ENCODE peak calls at places on chromosomes 2 and 18, in five cellular contexts. One of them, this sample, is unnamed. For H4K20me1 and H3K4me1, the result is how much of the 10 kb centered on the place peaks cover.

GRCh38 chr2:175743020-175743419 is 259.0 kb downstream of the LNPK start:
- DNase-seq in IMR-90: no peak
- DNase-seq in HCT116: no peak
- DNase-seq in neural progenitor cell: no peak
- DNase-seq in fibroblast of lung: peak
- DNase-seq in this sample: no peak

GRCh38 chr2:205680067-205680466 is 2.2 kb upstream of the NRP2 start:
- DNase-seq in IMR-90: peak
- DNase-seq in fibroblast of lung: peak
- DNase-seq in neural progenitor cell: peak
- DNase-seq in HCT116: peak
- DNase-seq in this sample: peak

GRCh38 chr18:73458186-73458964 is 590.6 kb upstream of the NETO1 start:
- DNase-seq in HCT116: no peak
- DNase-seq in IMR-90: peak
- DNase-seq in fibroblast of lung: peak
- DNase-seq in neural progenitor cell: no peak
- DNase-seq in this sample: no peak

GRCh38 chr18:76264073-76264472 is 231.0 kb downstream of the ZNF516 start:
- DNase-seq in HCT116: no peak
- DNase-seq in neural progenitor cell: no peak
- DNase-seq in IMR-90: no peak
- DNase-seq in fibroblast of lung: no peak
- DNase-seq in this sample: no peak

GRCh38 chr2:204900487-204900886 is 355.2 kb downstream of the PARD3B start:
- DNase-seq in IMR-90: no peak
- DNase-seq in HCT116: no peak
- DNase-seq in neural progenitor cell: no peak
- DNase-seq in fibroblast of lung: no peak
- DNase-seq in this sample: no peak

GRCh38 chr2:213238753-213239591 is 45.3 kb upstream of the SPAG16 start:
- DNase-seq in neural progenitor cell: no peak
- DNase-seq in fibroblast of lung: peak
- DNase-seq in IMR-90: peak
- DNase-seq in HCT116: peak
- DNase-seq in this sample: no peak

GRCh38 chr18:24514439-24514838 is 54.0 kb downstream of the HRH4 start:
- DNase-seq in HCT116: peak
- DNase-seq in fibroblast of lung: peak
- DNase-seq in IMR-90: peak
- DNase-seq in neural progenitor cell: peak
- DNase-seq in this sample: no peak

GRCh38 chr2:28810384-28811285 is at the start of gene SPDYA:
- DNase-seq in fibroblast of lung: peak
- DNase-seq in HCT116: no peak
- DNase-seq in IMR-90: peak
- DNase-seq in neural progenitor cell: peak
- DNase-seq in this sample: no peak

GRCh38 chr2:24262571-24262970 is 87.7 kb downstream of the FAM228A start:
- DNase-seq in neural progenitor cell: no peak
- DNase-seq in HCT116: no peak
- DNase-seq in IMR-90: peak
- DNase-seq in fibroblast of lung: peak
- DNase-seq in this sample: no peak

GRCh38 chr2:201148434-201148833 is 32.5 kb downstream of the CFLAR start:
- DNase-seq in IMR-90: no peak
- DNase-seq in HCT116: no peak
- DNase-seq in fibroblast of lung: no peak
- DNase-seq in neural progenitor cell: no peak
- DNase-seq in this sample: no peak

GRCh38 chr2:225073198-225073597 is 30.9 kb upstream of the DOCK10 start:
- DNase-seq in HCT116: no peak
- DNase-seq in neural progenitor cell: no peak
- DNase-seq in fibroblast of lung: no peak
- DNase-seq in IMR-90: no peak
- DNase-seq in this sample: no peak

GRCh38 chr2:207408086-207408794 is 121.5 kb upstream of the CREB1 start:
- DNase-seq in fibroblast of lung: peak
- DNase-seq in HCT116: no peak
- DNase-seq in neural progenitor cell: no peak
- DNase-seq in IMR-90: no peak
- DNase-seq in this sample: no peak

GRCh38 chr2:52260904-52261303 is 1229.0 kb upstream of the NRXN1 start:
- DNase-seq in neural progenitor cell: no peak
- DNase-seq in HCT116: no peak
- DNase-seq in fibroblast of lung: peak
- DNase-seq in IMR-90: peak
- DNase-seq in this sample: no peak

GRCh38 chr18:55998071-55998522 is 410.1 kb upstream of the TCF4 start:
- DNase-seq in fibroblast of lung: peak
- DNase-seq in IMR-90: peak
- DNase-seq in HCT116: no peak
- DNase-seq in neural progenitor cell: peak
- DNase-seq in this sample: no peak

GRCh38 chr2:64711260-64711659 is 57.5 kb upstream of the SERTAD2 start:
- DNase-seq in neural progenitor cell: no peak
- DNase-seq in HCT116: no peak
- DNase-seq in IMR-90: no peak
- DNase-seq in fibroblast of lung: no peak
- DNase-seq in this sample: peak

GRCh38 chr2:226701052-226701451 is 98.6 kb downstream of the IRS1 start:
- DNase-seq in neural progenitor cell: no peak
- DNase-seq in IMR-90: peak
- DNase-seq in fibroblast of lung: peak
- DNase-seq in HCT116: no peak
- DNase-seq in this sample: no peak

GRCh38 chr2:54866868-54867267 is 143.4 kb downstream of the EML6 start:
- DNase-seq in neural progenitor cell: no peak
- DNase-seq in HCT116: no peak
- DNase-seq in fibroblast of lung: no peak
- DNase-seq in IMR-90: no peak
- DNase-seq in this sample: peak

GRCh38 chr2:67649331-67650071 is 252.4 kb downstream of the ETAA1 start:
- DNase-seq in neural progenitor cell: no peak
- DNase-seq in IMR-90: peak
- DNase-seq in HCT116: no peak
- DNase-seq in fibroblast of lung: peak
- DNase-seq in this sample: no peak

GRCh38 chr18:62128157-62128556 is 58.7 kb downstream of the PIGN start:
- DNase-seq in IMR-90: peak
- DNase-seq in neural progenitor cell: no peak
- DNase-seq in HCT116: no peak
- DNase-seq in fibroblast of lung: peak
- DNase-seq in this sample: no peak

GRCh38 chr2:129252781-129253460 is 726.5 kb upstream of the RAB6C start:
- DNase-seq in fibroblast of lung: no peak
- DNase-seq in IMR-90: no peak
- DNase-seq in neural progenitor cell: no peak
- DNase-seq in HCT116: no peak
- DNase-seq in this sample: no peak

GRCh38 chr2:13255485-13255884 is 538.7 kb downstream of the TRIB2 start:
- DNase-seq in IMR-90: no peak
- DNase-seq in neural progenitor cell: no peak
- DNase-seq in fibroblast of lung: no peak
- DNase-seq in HCT116: no peak
- DNase-seq in this sample: no peak

GRCh38 chr2:127182626-127183458 is 37.3 kb downstream of the CYP27C1 start:
- DNase-seq in IMR-90: no peak
- DNase-seq in neural progenitor cell: peak
- DNase-seq in HCT116: no peak
- DNase-seq in fibroblast of lung: no peak
- DNase-seq in this sample: no peak

GRCh38 chr2:134739261-134739878 is 20.6 kb upstream of the TMEM163 start:
- DNase-seq in fibroblast of lung: no peak
- DNase-seq in HCT116: no peak
- DNase-seq in neural progenitor cell: no peak
- DNase-seq in IMR-90: no peak
- DNase-seq in this sample: no peak

GRCh38 chr2:162113088-162113770 is 38.8 kb downstream of the GCG start:
- DNase-seq in neural progenitor cell: peak
- DNase-seq in IMR-90: peak
- DNase-seq in fibroblast of lung: no peak
- DNase-seq in HCT116: no peak
- DNase-seq in this sample: no peak

GRCh38 chr18:12076424-12077140 is 17.1 kb upstream of the ANKRD62 start:
- DNase-seq in IMR-90: peak
- DNase-seq in neural progenitor cell: peak
- DNase-seq in HCT116: no peak
- DNase-seq in fibroblast of lung: peak
- DNase-seq in this sample: no peak

GRCh38 chr2:45009928-45010705 is 865 bp upstream of the SIX2 start:
- DNase-seq in HCT116: no peak
- DNase-seq in fibroblast of lung: peak
- DNase-seq in IMR-90: no peak
- DNase-seq in neural progenitor cell: peak
- DNase-seq in this sample: no peak

GRCh38 chr2:190511104-190511503 is 23.4 kb downstream of the NEMP2 start:
- DNase-seq in neural progenitor cell: no peak
- DNase-seq in fibroblast of lung: peak
- DNase-seq in HCT116: peak
- DNase-seq in IMR-90: peak
- DNase-seq in this sample: no peak

GRCh38 chr2:114170070-114170469 is 272.4 kb upstream of the DPP10 start:
- DNase-seq in HCT116: no peak
- DNase-seq in IMR-90: no peak
- DNase-seq in fibroblast of lung: no peak
- DNase-seq in neural progenitor cell: no peak
- DNase-seq in this sample: no peak

GRCh38 chr2:106104332-106105062 is 89.6 kb downstream of the UXS1 start:
- DNase-seq in HCT116: peak
- DNase-seq in neural progenitor cell: peak
- DNase-seq in fibroblast of lung: peak
- DNase-seq in IMR-90: peak
- DNase-seq in this sample: peak

GRCh38 chr2:239266779-239267410 is 133.9 kb downstream of the HDAC4 start:
- DNase-seq in HCT116: no peak
- DNase-seq in fibroblast of lung: no peak
- DNase-seq in neural progenitor cell: no peak
- DNase-seq in IMR-90: no peak
- DNase-seq in this sample: peak

GRCh38 chr2:239268549-239268948 is 132.3 kb downstream of the HDAC4 start:
- DNase-seq in IMR-90: no peak
- DNase-seq in fibroblast of lung: no peak
- DNase-seq in HCT116: no peak
- DNase-seq in neural progenitor cell: no peak
- DNase-seq in this sample: peak

GRCh38 chr2:239266436-239266770 is 134.4 kb downstream of the HDAC4 start:
- DNase-seq in IMR-90: no peak
- DNase-seq in neural progenitor cell: no peak
- DNase-seq in fibroblast of lung: no peak
- DNase-seq in HCT116: no peak
- DNase-seq in this sample: no peak

GRCh38 chr2:239268082-239268481 is 132.7 kb downstream of the HDAC4 start:
- DNase-seq in HCT116: no peak
- DNase-seq in neural progenitor cell: no peak
- DNase-seq in IMR-90: no peak
- DNase-seq in fibroblast of lung: no peak
- DNase-seq in this sample: no peak

GRCh38 chr2:239267411-239267941 is 133.3 kb downstream of the HDAC4 start:
- DNase-seq in IMR-90: peak
- DNase-seq in neural progenitor cell: peak
- DNase-seq in fibroblast of lung: peak
- DNase-seq in HCT116: peak
- DNase-seq in this sample: peak
- H4K20me1 ChIP-seq in IMR-90: under half
- H4K20me1 ChIP-seq in neural progenitor cell: half or more
- H4K20me1 ChIP-seq in fibroblast of lung: under half
- H4K20me1 ChIP-seq in HCT116: under half
- H4K20me1 ChIP-seq in this sample: half or more

GRCh38 chr2:10983711-10984110 is 72.0 kb downstream of the KCNF1 start:
- DNase-seq in HCT116: no peak
- DNase-seq in IMR-90: no peak
- DNase-seq in neural progenitor cell: no peak
- DNase-seq in fibroblast of lung: no peak
- DNase-seq in this sample: no peak
- H3K4me1 ChIP-seq in HCT116: under half
- H3K4me1 ChIP-seq in IMR-90: under half
- H3K4me1 ChIP-seq in neural progenitor cell: under half
- H3K4me1 ChIP-seq in fibroblast of lung: under half
- H3K4me1 ChIP-seq in this sample: under half

DNA sequence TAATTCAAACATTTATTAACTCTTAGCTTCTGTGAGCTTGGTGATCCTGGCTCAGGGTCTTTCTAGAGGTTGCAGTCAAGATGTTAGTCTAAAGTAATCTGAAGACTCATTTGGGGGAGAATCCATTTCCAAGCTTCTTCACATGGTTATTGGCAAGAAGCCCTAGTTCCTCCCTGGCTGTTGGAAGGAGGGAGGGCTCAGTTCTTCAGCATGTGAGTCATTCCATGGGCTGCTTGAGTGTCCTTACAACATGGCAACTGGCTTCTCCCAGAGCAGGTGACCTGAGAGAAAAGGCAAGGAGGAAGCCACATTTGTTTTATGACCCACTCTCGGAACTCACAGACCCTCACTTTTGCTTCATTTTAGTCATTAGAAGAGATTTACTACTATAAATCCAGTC is 10.6 kb upstream of the C2orf74 start:
- DNase-seq in IMR-90: peak
- DNase-seq in fibroblast of lung: peak
- DNase-seq in neural progenitor cell: no peak
- DNase-seq in HCT116: no peak
- DNase-seq in this sample: no peak
- H4K20me1 ChIP-seq in IMR-90: under half
- H4K20me1 ChIP-seq in fibroblast of lung: under half
- H4K20me1 ChIP-seq in neural progenitor cell: under half
- H4K20me1 ChIP-seq in HCT116: under half
- H4K20me1 ChIP-seq in this sample: under half

DNA sequence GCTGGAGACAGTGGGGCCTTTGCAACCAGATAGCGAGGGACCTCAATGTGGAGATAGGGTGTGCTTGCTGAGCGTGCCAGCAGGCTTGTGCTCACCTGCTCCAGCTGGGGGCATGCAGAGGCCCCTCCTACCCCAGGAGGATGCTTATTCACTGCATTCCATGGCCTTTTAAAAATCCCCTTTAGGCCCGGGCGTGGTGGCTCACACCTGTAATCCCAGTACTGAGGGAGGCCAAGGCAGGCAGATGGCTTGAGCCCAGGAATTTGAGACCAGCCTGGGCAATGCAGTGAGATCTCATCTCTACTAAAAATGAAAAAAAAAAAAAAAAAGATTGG is 54.5 kb downstream of the ODC1 start:
- DNase-seq in IMR-90: no peak
- DNase-seq in HCT116: no peak
- DNase-seq in fibroblast of lung: no peak
- DNase-seq in neural progenitor cell: no peak
- DNase-seq in this sample: no peak
- H3K4me1 ChIP-seq in IMR-90: under half
- H3K4me1 ChIP-seq in HCT116: under half
- H3K4me1 ChIP-seq in fibroblast of lung: under half
- H3K4me1 ChIP-seq in neural progenitor cell: under half
- H3K4me1 ChIP-seq in this sample: under half

This sample was measured in DND-41.